ENCODE peak calls at places on chromosomes 5 and 9, in four cellular contexts. One of them, this sample, is unnamed.

GRCh38 chr9:105147095-105147871 is 97.2 kb upstream of the SLC44A1 start:
- DNase-seq in WTC11: no peak
- DNase-seq in EL: no peak
- DNase-seq in T-helper 2 cell treated with Interferon-gamma antibody and Interleukin-4, amounts not matched to agents 5 μg/mL and 100 μg/mL, for 36 hours: no peak
- DNase-seq in this sample: no peak

GRCh38 chr9:130535818-130536521 is 43.4 kb upstream of the FUBP3 start:
- DNase-seq in WTC11: peak
- DNase-seq in EL: peak
- DNase-seq in T-helper 2 cell treated with Interferon-gamma antibody and Interleukin-4, amounts not matched to agents 5 μg/mL and 100 μg/mL, for 36 hours: no peak
- DNase-seq in this sample: peak

GRCh38 chr9:122780026-122780425 is 8.7 kb upstream of the OR5C1 start:
- DNase-seq in WTC11: no peak
- DNase-seq in EL: no peak
- DNase-seq in T-helper 2 cell treated with Interferon-gamma antibody and Interleukin-4, amounts not matched to agents 5 μg/mL and 100 μg/mL, for 36 hours: no peak
- DNase-seq in this sample: peak

GRCh38 chr9:126561582-126561981 is 52.1 kb upstream of the LMX1B start:
- DNase-seq in WTC11: no peak
- DNase-seq in T-helper 2 cell treated with Interferon-gamma antibody and Interleukin-4, amounts not matched to agents 5 μg/mL and 100 μg/mL, for 36 hours: no peak
- DNase-seq in EL: no peak
- DNase-seq in this sample: no peak

GRCh38 chr5:54224083-54224836 is 86.1 kb downstream of the ARL15 start:
- DNase-seq in EL: no peak
- DNase-seq in WTC11: no peak
- DNase-seq in T-helper 2 cell treated with Interferon-gamma antibody and Interleukin-4, amounts not matched to agents 5 μg/mL and 100 μg/mL, for 36 hours: no peak
- DNase-seq in this sample: no peak

GRCh38 chr5:170792878-170793277 is 9.4 kb downstream of the GABRP start:
- DNase-seq in T-helper 2 cell treated with Interferon-gamma antibody and Interleukin-4, amounts not matched to agents 5 μg/mL and 100 μg/mL, for 36 hours: no peak
- DNase-seq in WTC11: no peak
- DNase-seq in EL: no peak
- DNase-seq in this sample: no peak

GRCh38 chr5:106873558-106873957 is 797.2 kb downstream of the EFNA5 start:
- DNase-seq in EL: no peak
- DNase-seq in T-helper 2 cell treated with Interferon-gamma antibody and Interleukin-4, amounts not matched to agents 5 μg/mL and 100 μg/mL, for 36 hours: no peak
- DNase-seq in WTC11: no peak
- DNase-seq in this sample: no peak

GRCh38 chr9:131439224-131439623 is 45.3 kb downstream of the PRRC2B start:
- DNase-seq in EL: no peak
- DNase-seq in WTC11: no peak
- DNase-seq in T-helper 2 cell treated with Interferon-gamma antibody and Interleukin-4, amounts not matched to agents 5 μg/mL and 100 μg/mL, for 36 hours: no peak
- DNase-seq in this sample: no peak

GRCh38 chr5:1885476-1885755 is 2.7 kb upstream of the IRX4 start:
- DNase-seq in WTC11: no peak
- DNase-seq in EL: no peak
- DNase-seq in T-helper 2 cell treated with Interferon-gamma antibody and Interleukin-4, amounts not matched to agents 5 μg/mL and 100 μg/mL, for 36 hours: no peak
- DNase-seq in this sample: peak

GRCh38 chr9:83508072-83508471 is 30.1 kb downstream of the FRMD3 start:
- DNase-seq in EL: no peak
- DNase-seq in T-helper 2 cell treated with Interferon-gamma antibody and Interleukin-4, amounts not matched to agents 5 μg/mL and 100 μg/mL, for 36 hours: no peak
- DNase-seq in WTC11: no peak
- DNase-seq in this sample: no peak

GRCh38 chr5:96127538-96127937 is 165.9 kb upstream of the ELL2 start:
- DNase-seq in EL: no peak
- DNase-seq in T-helper 2 cell treated with Interferon-gamma antibody and Interleukin-4, amounts not matched to agents 5 μg/mL and 100 μg/mL, for 36 hours: no peak
- DNase-seq in WTC11: no peak
- DNase-seq in this sample: no peak

GRCh38 chr5:141935538-141935937 is 11.9 kb downstream of the DELE1 start:
- DNase-seq in EL: no peak
- DNase-seq in T-helper 2 cell treated with Interferon-gamma antibody and Interleukin-4, amounts not matched to agents 5 μg/mL and 100 μg/mL, for 36 hours: no peak
- DNase-seq in WTC11: no peak
- DNase-seq in this sample: no peak

GRCh38 chr5:169626779-169627178 is 10.3 kb upstream of the DOCK2 start:
- DNase-seq in EL: peak
- DNase-seq in WTC11: no peak
- DNase-seq in T-helper 2 cell treated with Interferon-gamma antibody and Interleukin-4, amounts not matched to agents 5 μg/mL and 100 μg/mL, for 36 hours: no peak
- DNase-seq in this sample: no peak

GRCh38 chr5:6402939-6403338 is 24.6 kb upstream of the MED10 start:
- DNase-seq in WTC11: no peak
- DNase-seq in T-helper 2 cell treated with Interferon-gamma antibody and Interleukin-4, amounts not matched to agents 5 μg/mL and 100 μg/mL, for 36 hours: no peak
- DNase-seq in EL: no peak
- DNase-seq in this sample: no peak

GRCh38 chr5:1901983-1902382 is 19.3 kb upstream of the IRX4 start:
- DNase-seq in EL: no peak
- DNase-seq in T-helper 2 cell treated with Interferon-gamma antibody and Interleukin-4, amounts not matched to agents 5 μg/mL and 100 μg/mL, for 36 hours: no peak
- DNase-seq in WTC11: no peak
- DNase-seq in this sample: no peak

GRCh38 chr5:73735032-73735734 is 109.2 kb downstream of the ARHGEF28 start:
- DNase-seq in T-helper 2 cell treated with Interferon-gamma antibody and Interleukin-4, amounts not matched to agents 5 μg/mL and 100 μg/mL, for 36 hours: no peak
- DNase-seq in EL: no peak
- DNase-seq in WTC11: no peak
- DNase-seq in this sample: no peak

This sample was measured in GM23338.